ENCODE peak calls at places on chromosomes 1 and 21, in six cellular contexts. G, T, X, Z, H and F are unnamed samples.

GRCh38 chr21:15135867-15136629 is 71.2 kb upstream of the NRIP1 start:
- DNase-seq in G (no peak), T (no peak), Z (no peak), H (no peak), X (no peak), F (no peak)

GRCh38 chr1:156727914-156728598 is at the start of gene METTL25B:
- DNase-seq in X (peak; percentile 91), H (peak; percentile 85), G (peak; percentile 91), Z (no peak), T (peak; percentile 88), F (no peak)

GRCh38 chr1:200041337-200042118 is 14.0 kb downstream of the NR5A2 start:
- DNase-seq in Z (no peak), T (no peak), X (no peak), H (no peak), G (no peak), F (no peak)

GRCh38 chr21:38771536-38771935 is 34.2 kb upstream of the ETS2 start:
- DNase-seq in X (no peak), Z (no peak), T (no peak), H (no peak), G (no peak), F (no peak)

GRCh38 chr1:205613854-205614412 is 17.9 kb downstream of the ELK4 start:
- DNase-seq in H (no peak), T (no peak), X (no peak), G (no peak), Z (no peak), F (no peak)

GRCh38 chr1:201826830-201827229 is 2.1 kb upstream of the IPO9 start:
- DNase-seq in X (no peak), Z (no peak), H (no peak), T (no peak), G (no peak), F (no peak)

GRCh38 chr1:186155594-186155993 is 219.5 kb downstream of the TPR start:
- DNase-seq in T (no peak), Z (peak; percentile 39), X (no peak), G (no peak), H (no peak), F (no peak)

GRCh38 chr1:23169727-23170335 is 1.2 kb upstream of the LUZP1 start:
- DNase-seq in T (peak; percentile 64), Z (no peak), H (no peak), G (peak; percentile 88), X (peak; percentile 91), F (peak; percentile 95)

GRCh38 chr1:197041486-197042353 is 25.3 kb downstream of the F13B start:
- DNase-seq in H (no peak), T (no peak), G (no peak), X (no peak), Z (no peak), F (no peak)

GRCh38 chr1:98903261-98903660 is 101.4 kb downstream of the PLPPR5 start:
- DNase-seq in G (no peak), X (no peak), T (no peak), Z (no peak), H (no peak), F (no peak)

GRCh38 chr21:38699048-38699447 is 106.7 kb upstream of the ETS2 start:
- DNase-seq in G (no peak), H (no peak), Z (no peak), X (no peak), T (no peak), F (no peak)

GRCh38 chr1:78004719-78005346 is at the start of gene DNAJB4:
- DNase-seq in G (peak; percentile 90), X (no peak), T (peak; percentile 83), H (peak; percentile 72), Z (peak; percentile 94), F (no peak)

GRCh38 chr21:38256599-38257302 is at the start of gene KCNJ15:
- DNase-seq in X (no peak), G (no peak), H (no peak), Z (no peak), T (no peak), F (no peak)

GRCh38 chr1:172321429-172321828 is 99.1 kb upstream of the C1orf105 start:
- DNase-seq in H (no peak), X (no peak), G (no peak), T (no peak), Z (no peak), F (no peak)

GRCh38 chr1:193754732-193755427 is 568.5 kb upstream of the B3GALT2 start:
- DNase-seq in X (no peak), T (no peak), G (no peak), Z (no peak), H (no peak), F (no peak)

GRCh38 chr1:209266590-209267172 is 316.8 kb upstream of the CAMK1G start:
- DNase-seq in T (no peak), G (no peak), Z (no peak), H (no peak), X (no peak), F (no peak)

GRCh38 chr1:55632906-55633305 is 417.7 kb upstream of the USP24 start:
- DNase-seq in G (no peak), H (no peak), X (no peak), Z (no peak), T (no peak), F (no peak)

GRCh38 chr1:25744140-25744581 is 55.8 kb upstream of the SELENON start:
- DNase-seq in T (peak; percentile 61), G (peak; percentile 93), Z (peak; percentile 10), X (peak; percentile 83), H (peak; percentile 69), F (no peak)

GRCh38 chr1:221030121-221030649 is 150.9 kb downstream of the HLX start:
- DNase-seq in Z (no peak), G (peak; percentile 71), T (no peak), H (no peak), X (no peak), F (no peak)

GRCh38 chr21:26405071-26405470 is 168.0 kb downstream of the CYYR1 start:
- DNase-seq in H (no peak), X (no peak), G (no peak), T (no peak), Z (no peak), F (peak; percentile 20)

GRCh38 chr1:72023063-72023647 is 259.2 kb downstream of the NEGR1 start:
- DNase-seq in G (no peak), X (no peak), T (no peak), Z (no peak), H (no peak), F (no peak)

GRCh38 chr1:15212989-15213291 is 34.1 kb upstream of the FHAD1 start:
- DNase-seq in G (no peak), X (no peak), H (no peak), Z (no peak), T (no peak), F (no peak)

GRCh38 chr1:76040327-76040868 is 34.1 kb upstream of the ST6GALNAC3 start:
- DNase-seq in G (no peak), H (peak; percentile 30), Z (no peak), X (no peak), T (peak; percentile 36), F (no peak)

GRCh38 chr1:218397752-218398339 is 52.7 kb downstream of the TGFB2 start:
- DNase-seq in Z (no peak), H (no peak), X (no peak), G (no peak), T (no peak), F (no peak)

GRCh38 chr1:202498542-202498941 is 150.0 kb downstream of the PPP1R12B start:
- DNase-seq in H (no peak), X (no peak), Z (no peak), T (no peak), G (no peak), F (no peak)

GRCh38 chr1:39238476-39238875 is 34.0 kb downstream of the MACF1 start:
- DNase-seq in T (no peak), H (no peak), X (no peak), G (no peak), Z (no peak), F (no peak)

GRCh38 chr1:193435771-193436170 is 249.4 kb upstream of the B3GALT2 start:
- DNase-seq in T (no peak), G (no peak), X (no peak), H (no peak), Z (no peak), F (no peak)

GRCh38 chr1:161726631-161727342 is 5.4 kb downstream of the FCRLB start:
- DNase-seq in T (peak; percentile 85), G (peak; percentile 94), H (peak; percentile 84), X (peak; percentile 94), Z (no peak), F (no peak)

GRCh38 chr1:78651247-78651646 is 1.6 kb downstream of the IFI44 start:
- DNase-seq in G (no peak), H (no peak), T (no peak), X (no peak), Z (no peak), F (no peak)

GRCh38 chr1:18764362-18764761 is 95.1 kb downstream of the TAS1R2 start:
- DNase-seq in T (no peak), H (no peak), X (no peak), Z (no peak), G (no peak), F (no peak)

GRCh38 chr1:222171005-222171404 is 376.9 kb downstream of the HHIPL2 start:
- DNase-seq in G (no peak), Z (peak; percentile 10), X (no peak), H (no peak), T (no peak), F (no peak)

GRCh38 chr1:34650090-34650489 is 104.8 kb upstream of the GJB5 start:
- DNase-seq in T (no peak), G (no peak), X (no peak), Z (no peak), H (no peak), F (no peak)

GRCh38 chr1:6336946-6337622 is 56.5 kb downstream of the ACOT7 start:
- DNase-seq in G (no peak), T (no peak), X (no peak), H (no peak), Z (no peak), F (no peak)

DNA sequence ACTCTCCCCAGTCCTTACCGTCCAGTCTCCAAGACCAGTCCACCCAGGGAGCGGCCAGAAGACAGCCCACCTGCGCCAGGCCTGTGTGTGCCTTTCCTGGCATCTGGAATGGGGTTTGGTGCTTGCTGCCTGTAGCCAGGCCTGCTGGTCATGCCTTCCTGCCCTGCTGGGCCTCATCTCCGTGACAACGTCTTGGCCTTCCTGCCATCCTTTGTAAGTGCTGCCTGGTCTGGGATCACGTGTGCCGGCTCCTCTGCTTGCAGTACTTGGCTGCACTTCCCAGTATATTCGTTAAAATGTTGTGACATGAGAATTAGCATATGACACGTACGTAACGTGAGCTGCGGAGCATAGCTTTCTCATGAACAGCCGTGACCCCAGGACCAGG is 145.3 kb upstream of the COL6A1 start:
- DNase-seq in Z (no peak), H (no peak), G (no peak), X (no peak), T (no peak), F (no peak)
- H3K4me1 ChIP-seq in Z (no peaks in the 10 kb centered on the region), H (no peaks in the 10 kb centered on the region), G (peaks cover 6% of the 10 kb centered on the region), X (no peaks in the 10 kb centered on the region), T (no peaks in the 10 kb centered on the region), F (no peaks in the 10 kb centered on the region)

GRCh38 chr1:35855016-35855700 is 27.9 kb upstream of the AGO1 start:
- DNase-seq in X (no peak), H (no peak), T (no peak), G (no peak), Z (no peak), F (no peak)
- TF ChIP-seq POLR2AphosphoS5 in X (no peak), H (no peak), T (no peak), G (no peak), Z (no peak), F (no peak)

GRCh38 chr1:110645172-110645571 is 29.6 kb downstream of the KCNA3 start:
- DNase-seq in Z (no peak), H (no peak), G (no peak), T (no peak), X (no peak), F (no peak)
- H3K4me1 ChIP-seq in Z (no peaks in the 10 kb centered on the region), H (no peaks in the 10 kb centered on the region), G (peaks cover 15% of the 10 kb centered on the region), T (no peaks in the 10 kb centered on the region), X (peaks cover 20% of the 10 kb centered on the region), F (peaks cover 36% of the 10 kb centered on the region)

GRCh38 chr1:244844155-244845121 is 9.0 kb downstream of the COX20 start:
- DNase-seq in G (no peak), T (no peak), H (no peak), Z (no peak), X (no peak), F (no peak)
- TF ChIP-seq POLR2AphosphoS5 in G (no peak), T (no peak), H (no peak), Z (no peak), X (no peak), F (no peak)